ENCODE peak calls at places on chromosomes 16 and 17, in seven cellular contexts. O is K562, G is SK-N-SH, T is HCT116, U is HepG2, J is H1, V is GM12878. H is an unnamed sample.

GRCh38 chr16:12576878-12577277 is 226.8 kb downstream of the CPPED1 start:
- DNase-seq in O (no peak), G (no peak), T (no peak), U (no peak), J (no peak), V (no peak), H (no peak)

GRCh38 chr17:8946476-8946875 is 19.0 kb downstream of the PIK3R5 start:
- DNase-seq in O (no peak), G (no peak), T (no peak), U (no peak), J (no peak), V (no peak), H (no peak)

GRCh38 chr17:6420173-6420641 is 14.7 kb downstream of the AIPL1 start:
- DNase-seq in O (peak; percentile 6), G (no peak), T (no peak), U (no peak), J (peak; percentile 76), V (no peak), H (peak; percentile 15)

GRCh38 chr17:61203765-61204164 is 195.9 kb upstream of the TBX2 start:
- DNase-seq in O (no peak), G (no peak), T (no peak), U (no peak), J (no peak), V (no peak), H (no peak)

GRCh38 chr17:43134774-43135453 is 9.8 kb upstream of the BRCA1 start:
- DNase-seq in O (no peak), G (no peak), T (no peak), U (peak; percentile 92), J (no peak), V (no peak), H (no peak)

GRCh38 chr17:7445011-7445927 is at the start of gene CHRNB1:
- DNase-seq in O (peak; percentile 88), G (peak; percentile 94), T (peak; percentile 52), U (peak; percentile 85), J (peak; percentile 94), V (no peak), H (no peak)

GRCh38 chr16:67403976-67404555 is 10.8 kb upstream of the TPPP3 start:
- DNase-seq in O (no peak), G (no peak), T (no peak), U (no peak), J (no peak), V (no peak), H (no peak)

GRCh38 chr17:44901323-44901965 is 2.2 kb upstream of the EFTUD2 start:
- DNase-seq in O (no peak), G (no peak), T (no peak), U (no peak), J (no peak), V (no peak), H (peak; percentile 74)

GRCh38 chr16:54962045-54962444 is 31.4 kb downstream of the IRX5 start:
- DNase-seq in O (no peak), G (no peak), T (no peak), U (no peak), J (no peak), V (no peak), H (no peak)

GRCh38 chr17:15412606-15413005 is 54.8 kb downstream of the CDRT4 start:
- DNase-seq in O (no peak), G (no peak), T (no peak), U (no peak), J (no peak), V (no peak), H (no peak)

GRCh38 chr17:47231334-47231733 is 22.2 kb downstream of the MYL4 start:
- DNase-seq in O (no peak), G (no peak), T (no peak), U (no peak), J (no peak), V (peak; percentile 30), H (no peak)

GRCh38 chr17:43994272-43995149 is 9.9 kb upstream of the NAGS start:
- DNase-seq in O (peak; percentile 81), G (peak; percentile 91), T (no peak), U (peak; percentile 54), J (peak; percentile 92), V (no peak), H (peak; percentile 79)

GRCh38 chr17:83062818-83063671 is 16.4 kb upstream of the METRNL start:
- DNase-seq in O (no peak), G (peak; percentile 36), T (no peak), U (no peak), J (no peak), V (no peak), H (no peak)

GRCh38 chr16:975313-975690 is 4.5 kb upstream of the LMF1 start:
- DNase-seq in O (no peak), G (no peak), T (no peak), U (no peak), J (no peak), V (no peak), H (no peak)

GRCh38 chr16:65751622-65752598 is 614.6 kb upstream of the CDH5 start:
- DNase-seq in O (no peak), G (no peak), T (no peak), U (no peak), J (no peak), V (no peak), H (no peak)

GRCh38 chr17:4492762-4493561 is 5.7 kb upstream of the SPNS2 start:
- DNase-seq in O (peak; percentile 67), G (no peak), T (no peak), U (peak; percentile 61), J (peak; percentile 91), V (no peak), H (no peak)

GRCh38 chr17:21098934-21099687 is 27.7 kb upstream of the DHRS7B start:
- DNase-seq in O (peak; percentile 91), G (peak; percentile 90), T (peak; percentile 90), U (peak; percentile 80), J (peak; percentile 77), V (peak; percentile 65), H (peak; percentile 90)

GRCh38 chr16:81774348-81774747 is 4.7 kb upstream of the PLCG2 start:
- DNase-seq in O (no peak), G (no peak), T (no peak), U (no peak), J (no peak), V (no peak), H (no peak)

DNA sequence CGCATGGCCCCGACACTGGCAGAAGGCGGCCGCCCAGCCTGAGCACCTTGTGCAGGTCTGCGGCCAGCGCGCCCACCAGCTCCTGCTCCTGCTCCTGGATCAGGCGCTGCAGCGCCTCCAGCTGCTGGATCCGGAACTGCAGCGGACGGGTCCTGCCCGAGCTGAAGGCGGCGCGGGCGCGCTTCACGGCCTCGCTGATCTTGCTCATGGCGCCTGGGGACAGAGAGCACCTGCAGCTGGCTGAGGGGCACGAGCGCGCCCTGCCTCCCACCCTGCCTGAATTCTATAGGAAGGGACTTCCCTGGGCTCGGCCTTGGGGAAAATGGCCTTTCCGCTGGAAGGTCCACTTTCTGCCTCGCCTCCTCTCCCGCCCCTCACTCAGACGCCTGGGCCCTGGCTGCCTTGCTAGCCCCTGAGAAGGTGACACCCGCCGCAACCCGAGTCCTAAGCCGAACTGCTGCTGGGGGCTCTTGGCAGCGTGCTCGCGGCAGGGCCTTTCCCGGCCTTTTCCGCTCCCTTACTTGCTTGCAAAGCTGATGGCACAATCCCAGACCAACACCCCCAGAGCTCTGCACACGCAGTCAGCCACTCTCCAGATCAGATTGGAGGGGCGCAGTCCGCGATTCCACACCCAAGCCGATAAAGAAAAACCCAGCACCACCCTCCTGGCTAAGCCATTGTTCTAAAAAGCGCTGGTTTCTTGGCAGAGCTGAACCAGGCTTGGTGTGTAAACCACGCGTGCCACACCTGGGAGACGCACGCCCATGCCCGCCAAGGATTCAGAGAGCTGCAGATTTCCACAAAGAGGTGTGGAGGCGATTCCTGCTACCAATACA is 3.0 kb downstream of the ALDH3A1 start:
- DNase-seq in O (peak; percentile 47), G (peak; percentile 95), T (peak; percentile 61), U (no peak), J (peak; percentile 100), V (no peak), H (peak; percentile 68)
- TF ChIP-seq JUND in O (no peak), G (no peak), T (no peak), U (no peak), J (no peak), V (no peak), H (no peak)

GRCh38 chr17:65712383-65713267 is 151.2 kb upstream of the AXIN2 start:
- DNase-seq in O (no peak), G (no peak), T (no peak), U (no peak), J (no peak), V (no peak), H (no peak)

GRCh38 chr17:65707780-65708179 is 146.3 kb upstream of the AXIN2 start:
- DNase-seq in O (no peak), G (no peak), T (no peak), U (no peak), J (no peak), V (no peak), H (no peak)

DNA sequence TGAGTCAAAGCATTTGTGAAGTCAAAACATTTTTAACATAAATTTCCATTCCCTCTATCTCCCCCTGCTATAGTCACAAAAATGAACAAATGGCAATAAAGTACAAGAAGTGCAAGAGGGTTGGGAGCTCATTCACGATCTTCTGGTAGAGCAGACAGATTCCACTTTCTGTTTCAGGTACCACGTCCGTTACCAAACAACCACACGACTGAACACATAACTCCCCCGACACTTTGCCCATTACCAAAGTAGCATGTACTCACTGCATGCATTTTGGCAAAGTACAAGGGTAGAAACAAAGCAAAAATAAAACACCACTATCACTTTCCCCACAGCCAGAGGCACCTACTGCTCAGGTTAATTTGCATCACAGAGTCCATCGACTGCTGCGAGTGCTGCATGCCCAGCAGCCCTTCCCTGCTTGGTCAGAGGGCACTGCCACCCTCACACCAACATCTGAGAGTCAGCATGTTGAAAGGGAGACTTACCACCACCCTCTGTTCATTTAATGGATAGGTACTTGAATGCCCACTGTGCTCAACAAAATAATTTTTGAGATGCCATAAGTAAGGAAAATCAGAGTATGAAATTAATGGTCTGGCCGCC is 150.3 kb upstream of the AXIN2 start:
- DNase-seq in O (no peak), G (no peak), T (no peak), U (no peak), J (no peak), V (no peak), H (no peak)
- TF ChIP-seq JUND in O (no peak), G (no peak), T (no peak), U (no peak), J (no peak), V (no peak), H (no peak)

GRCh38 chr17:81306898-81307510 is 11.9 kb upstream of the SLC38A10 start:
- DNase-seq in O (peak; percentile 26), G (no peak), T (no peak), U (no peak), J (no peak), V (no peak), H (no peak)
- TF ChIP-seq JUND in O (no peak), G (no peak), T (no peak), U (no peak), J (no peak), V (no peak), H (no peak)

GRCh38 chr16:71246309-71246708 is 15.8 kb upstream of the HYDIN start:
- DNase-seq in O (no peak), G (no peak), T (no peak), U (no peak), J (no peak), V (no peak), H (no peak)

GRCh38 chr16:71247478-71247877 is 17.0 kb upstream of the HYDIN start:
- DNase-seq in O (no peak), G (no peak), T (no peak), U (no peak), J (no peak), V (no peak), H (no peak)

DNA sequence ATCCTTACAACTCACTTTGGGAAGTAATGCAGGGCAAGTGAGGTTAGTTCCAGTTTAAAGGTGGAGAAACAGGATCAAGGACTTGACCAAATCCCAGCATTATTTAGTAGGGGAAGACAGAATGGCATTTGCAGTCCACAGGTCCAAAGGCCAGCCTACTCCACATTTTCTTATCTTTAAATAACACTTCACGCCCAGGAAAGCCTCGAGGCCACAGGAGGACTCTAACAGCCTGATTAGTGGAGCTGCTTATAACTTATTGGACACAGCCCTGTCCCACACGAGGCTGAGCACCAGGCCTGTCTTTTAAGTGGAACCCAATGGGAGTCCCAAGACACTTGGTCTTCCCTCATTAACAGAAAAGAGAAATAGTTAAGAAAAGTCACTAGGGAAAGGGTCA is 12.1 kb upstream of the HYDIN start:
- DNase-seq in O (no peak), G (no peak), T (no peak), U (no peak), J (no peak), V (no peak), H (no peak)
- TF ChIP-seq JUND in O (no peak), G (no peak), T (no peak), U (no peak), J (no peak), V (no peak), H (no peak)

H was measured in T47D.